ENCODE peak calls at places on chromosomes 7 and 10, in four cellular contexts. G is GM12878, L is GM12891, D is K562. V is an unnamed sample.
A peak's percentile ranks its signal among the peaks of the same experiment; 100 is the strongest.

GRCh38 chr7:33937871-33938270 is 32.5 kb downstream of the BMPER start:
- DNase-seq in G (no peak), L (no peak), D (no peak), V (no peak)

GRCh38 chr10:13681963-13682362 is 95.2 kb downstream of the PRPF18 start:
- DNase-seq in D (no peak), L (no peak), G (no peak), V (no peak)

GRCh38 chr10:97312897-97313296 is 6.2 kb upstream of the FRAT1 start:
- DNase-seq in L (no peak), G (no peak), D (peak; percentile 35), V (no peak)

GRCh38 chr10:30798621-30799020 is 169.1 kb upstream of the LYZL2 start:
- DNase-seq in G (no peak), D (no peak), L (no peak), V (no peak)

GRCh38 chr10:6136215-6137201 is 47.7 kb downstream of the RBM17 start:
- DNase-seq in G (peak; percentile 66), D (no peak), L (no peak), V (no peak)

GRCh38 chr7:88075216-88075615 is 141.2 kb downstream of the ADAM22 start:
- DNase-seq in G (no peak), L (no peak), D (no peak), V (no peak)

GRCh38 chr7:42502022-42502421 is 265.0 kb upstream of the GLI3 start:
- DNase-seq in D (no peak), G (no peak), L (no peak), V (no peak)

GRCh38 chr10:51100221-51100620 is 25.9 kb downstream of the PRKG1 start:
- DNase-seq in D (no peak), L (no peak), G (no peak), V (no peak)

GRCh38 chr10:12938271-12938670 is 63.2 kb downstream of the CCDC3 start:
- DNase-seq in L (no peak), G (no peak), D (no peak), V (no peak)

GRCh38 chr10:5975641-5976473 is 1.5 kb downstream of the IL15RA start:
- DNase-seq in D (no peak), G (peak; percentile 89), L (peak; percentile 60), V (no peak)

GRCh38 chr10:70770001-70770400 is 15.2 kb downstream of the TBATA start:
- DNase-seq in D (no peak), G (no peak), L (no peak), V (no peak)

GRCh38 chr7:79245623-79246249 is 207.7 kb downstream of the MAGI2 start:
- DNase-seq in G (no peak), L (no peak), D (no peak), V (no peak)

GRCh38 chr7:69717221-69717620 is 118.9 kb downstream of the AUTS2 start:
- DNase-seq in L (no peak), G (no peak), D (no peak), V (no peak)

GRCh38 chr7:69728299-69728698 is 130.0 kb downstream of the AUTS2 start:
- DNase-seq in G (no peak), L (no peak), D (no peak), V (no peak)

GRCh38 chr7:69723663-69724062 is 125.4 kb downstream of the AUTS2 start:
- DNase-seq in D (no peak), L (no peak), G (no peak), V (no peak)

GRCh38 chr7:69722836-69723235 is 124.6 kb downstream of the AUTS2 start:
- DNase-seq in D (no peak), L (no peak), G (no peak), V (no peak)
- TF ChIP-seq SPI1 in D (no peak), L (no peak), G (no peak), V (no peak)

GRCh38 chr7:28986723-28987122 is 28.6 kb upstream of the TRIL start:
- DNase-seq in D (no peak), L (no peak), G (no peak), V (peak; percentile 49)

GRCh38 chr7:28989596-28989980 is 31.5 kb upstream of the TRIL start:
- DNase-seq in D (no peak), G (no peak), L (no peak), V (no peak)

GRCh38 chr7:28988091-28988490 is 30.0 kb upstream of the TRIL start:
- DNase-seq in L (no peak), D (no peak), G (no peak), V (no peak)

GRCh38 chr7:28990200-28990960 is 32.2 kb upstream of the TRIL start:
- DNase-seq in L (no peak), G (no peak), D (no peak), V (no peak)

DNA sequence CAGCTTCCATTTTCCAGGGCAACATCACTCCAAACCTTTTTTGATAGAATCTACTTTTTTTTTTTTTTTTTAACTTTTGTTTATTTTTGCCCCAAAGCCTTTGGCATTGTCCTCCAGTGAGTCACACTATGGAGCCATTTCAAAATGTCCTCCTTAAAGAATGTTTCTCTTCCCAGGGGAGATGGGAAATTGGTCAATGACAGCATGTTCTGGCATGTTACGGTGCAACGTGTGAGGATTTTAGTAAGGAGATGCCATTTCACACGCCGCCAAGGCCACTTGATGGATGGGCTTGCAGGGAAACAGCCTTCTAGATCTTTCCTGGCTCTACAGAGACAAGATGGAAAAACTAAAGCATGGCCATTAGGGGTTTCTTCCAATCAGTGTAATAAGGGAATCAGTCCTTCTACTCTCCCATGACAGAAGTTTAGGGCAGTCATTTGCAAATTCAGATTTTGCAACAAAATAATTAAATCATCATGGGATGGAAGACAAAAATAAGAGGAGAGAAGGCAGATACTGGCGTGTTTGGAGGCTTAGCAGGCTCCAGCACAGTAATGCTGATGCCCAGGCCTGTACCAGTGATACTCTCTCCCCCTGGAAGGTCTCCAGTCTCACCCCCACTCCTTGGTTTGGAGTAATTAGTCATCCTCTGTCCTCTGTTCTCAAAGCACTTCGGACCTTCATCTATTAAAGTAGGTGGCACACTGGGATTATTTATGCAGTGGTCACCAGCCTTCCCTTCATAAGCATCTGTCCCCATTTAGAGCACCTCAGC is 30.9 kb upstream of the TRIL start:
- DNase-seq in G (no peak), L (no peak), D (no peak), V (no peak)
- TF ChIP-seq SPI1 in G (no peak), L (no peak), D (no peak), V (no peak)

GRCh38 chr7:137146552-137146961 is 197.0 kb downstream of the PTN start:
- DNase-seq in L (no peak), G (no peak), D (no peak), V (no peak)

GRCh38 chr7:137146012-137146455 is 197.5 kb downstream of the PTN start:
- DNase-seq in L (no peak), D (no peak), G (no peak), V (no peak)

GRCh38 chr7:137146996-137147720 is 196.4 kb downstream of the PTN start:
- DNase-seq in L (no peak), G (no peak), D (no peak), V (no peak)

DNA sequence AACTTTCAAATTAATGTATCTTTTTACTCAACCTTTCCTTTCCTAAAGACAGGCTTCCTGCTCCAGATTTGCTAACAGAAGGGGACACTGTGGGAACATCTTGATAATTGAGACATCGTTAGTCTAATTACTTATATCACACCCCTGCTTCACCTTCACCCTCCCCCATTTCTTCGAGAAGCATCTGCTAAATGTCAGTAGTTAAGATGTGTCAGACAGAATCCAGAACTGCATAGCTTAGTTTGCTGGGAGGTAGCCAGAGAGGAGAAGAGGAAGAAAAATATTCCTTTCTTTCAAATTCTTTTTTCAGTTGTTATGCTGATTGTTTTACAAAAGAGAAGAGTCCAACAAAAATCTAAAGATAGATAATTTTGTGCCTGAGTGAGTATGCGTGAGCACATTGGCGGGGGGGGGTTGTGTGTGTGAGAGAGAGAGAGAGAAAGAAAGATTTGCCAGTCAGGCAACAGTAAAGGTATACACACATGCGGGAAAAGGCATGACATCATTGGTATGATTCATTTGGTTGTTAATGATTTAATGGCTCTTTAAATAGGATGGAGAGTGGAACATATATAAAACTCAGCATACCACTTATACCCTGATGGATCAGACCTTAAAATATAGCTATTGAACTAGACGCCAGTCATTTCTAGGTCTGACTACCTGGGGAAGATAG is 192.3 kb downstream of the PTN start:
- DNase-seq in L (no peak), D (no peak), G (no peak), V (no peak)
- TF ChIP-seq SPI1 in L (no peak), D (no peak), G (no peak), V (no peak)

GRCh38 chr7:5417106-5418071 is 6.2 kb downstream of the TNRC18 start:
- DNase-seq in G (no peak), D (no peak), L (no peak), V (no peak)

GRCh38 chr7:5419523-5420107 is 4.0 kb downstream of the TNRC18 start:
- DNase-seq in G (no peak), L (no peak), D (peak; percentile 23), V (no peak)

GRCh38 chr7:5420108-5420840 is 3.4 kb downstream of the TNRC18 start:
- DNase-seq in D (peak; percentile 6), L (no peak), G (no peak), V (peak; percentile 14)

GRCh38 chr7:5413449-5413786 is 10.2 kb downstream of the TNRC18 start:
- DNase-seq in G (no peak), L (no peak), D (no peak), V (no peak)

DNA sequence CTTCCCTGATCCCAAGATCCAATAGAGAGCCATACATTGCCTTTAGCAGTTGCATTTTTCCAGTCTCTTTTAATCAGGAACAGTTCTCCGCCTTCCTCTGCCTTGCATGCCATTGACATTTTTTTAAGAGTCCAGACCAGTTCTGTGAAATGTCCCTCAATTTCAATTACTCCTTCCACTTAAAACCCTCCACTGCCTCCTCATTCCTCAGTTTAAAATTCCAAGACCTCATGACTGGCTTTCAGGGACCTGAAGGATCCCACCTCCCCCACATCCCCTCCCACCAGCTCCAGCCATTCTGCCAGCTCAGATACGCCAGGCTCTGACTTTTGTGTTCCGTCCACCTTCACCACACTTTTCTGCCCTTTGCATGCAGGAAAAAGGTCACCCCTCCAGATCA is 8.8 kb downstream of the TNRC18 start:
- DNase-seq in D (no peak), G (no peak), L (no peak), V (no peak)
- TF ChIP-seq SPI1 in D (no peak), G (no peak), L (no peak), V (no peak)

GRCh38 chr7:134703781-134704180 is 57.1 kb downstream of the BPGM start:
- DNase-seq in D (no peak), G (no peak), L (no peak), V (no peak)
- TF ChIP-seq SPI1 in D (no peak), G (no peak), L (no peak), V (no peak)

GRCh38 chr7:127018889-127019288 is 233.9 kb downstream of the GRM8 start:
- DNase-seq in G (no peak), D (no peak), L (no peak), V (no peak)
- TF ChIP-seq SPI1 in G (no peak), D (no peak), L (no peak), V (no peak)

GRCh38 chr7:134859783-134860182 is 80.3 kb downstream of the CALD1 start:
- DNase-seq in G (no peak), L (no peak), D (no peak), V (no peak)

GRCh38 chr7:134870156-134870555 is 90.7 kb downstream of the CALD1 start:
- DNase-seq in G (no peak), L (no peak), D (no peak), V (no peak)

GRCh38 chr7:134870781-134871180 is 91.3 kb downstream of the CALD1 start:
- DNase-seq in D (no peak), G (no peak), L (no peak), V (no peak)

GRCh38 chr7:134866581-134866980 is 87.1 kb downstream of the CALD1 start:
- DNase-seq in D (no peak), L (no peak), G (no peak), V (no peak)

GRCh38 chr7:134865001-134865845 is 85.8 kb downstream of the CALD1 start:
- DNase-seq in D (no peak), L (no peak), G (peak; percentile 19), V (no peak)
- TF ChIP-seq SPI1 in D (no peak), L (peak; percentile 94), G (peak; percentile 87), V (no peak)